ENCODE peak calls at places on chromosomes 13 and 19, in eight cellular contexts. H, J, E, L, Y, M, N and B are unnamed samples.

GRCh38 chr19:29014857-29015436 is 198.0 kb downstream of the UQCRFS1 start:
- DNase-seq in Y (no peak), J (no peak), H (no peak), E (no peak), M (no peak), L (no peak), N (no peak), B (no peak)

GRCh38 chr19:29841209-29841558 is 29.4 kb downstream of the CCNE1 start:
- DNase-seq in E (no peak), L (peak; percentile 5), N (no peak), H (no peak), J (no peak), M (no peak), Y (no peak), B (no peak)

GRCh38 chr19:51096473-51097165 is 11.6 kb downstream of the CTU1 start:
- DNase-seq in L (no peak), H (no peak), J (no peak), N (no peak), M (no peak), E (peak; percentile 10), Y (peak; percentile 60), B (no peak)

GRCh38 chr13:52848455-52849190 is at the start of gene PCDH8:
- DNase-seq in L (no peak), N (peak; percentile 2), E (no peak), J (no peak), M (no peak), Y (no peak), H (no peak), B (no peak)

GRCh38 chr13:111431241-111431640 is 110.8 kb downstream of the TEX29 start:
- DNase-seq in Y (no peak), E (no peak), H (no peak), M (no peak), N (no peak), J (no peak), L (no peak), B (no peak)

GRCh38 chr19:4368128-4368820 is 24.9 kb downstream of the MPND start:
- DNase-seq in H (peak; percentile 62), N (peak; percentile 43), M (peak; percentile 49), Y (no peak), L (no peak), J (no peak), E (no peak), B (peak; percentile 71)

GRCh38 chr13:77533875-77534788 is 1.4 kb upstream of the SCEL start:
- DNase-seq in M (no peak), H (no peak), L (no peak), E (no peak), Y (no peak), N (peak; percentile 5), J (no peak), B (no peak)

GRCh38 chr13:26976336-26976735 is 195.3 kb downstream of the USP12 start:
- DNase-seq in L (no peak), E (no peak), H (no peak), M (no peak), Y (no peak), J (no peak), N (no peak), B (no peak)

GRCh38 chr13:109840201-109840892 is 54.0 kb upstream of the IRS2 start:
- DNase-seq in M (no peak), J (no peak), N (peak; percentile 57), Y (no peak), E (peak; percentile 59), L (peak; percentile 52), H (no peak), B (no peak)

GRCh38 chr13:24142886-24143285 is 17.6 kb upstream of the SPATA13 start:
- DNase-seq in N (no peak), M (no peak), E (peak; percentile 23), Y (no peak), L (no peak), H (no peak), J (no peak), B (no peak)

GRCh38 chr13:94305463-94305862 is 174.0 kb downstream of the DCT start:
- DNase-seq in H (no peak), L (peak; percentile 76), N (peak; percentile 85), J (no peak), M (no peak), E (peak; percentile 89), Y (no peak), B (no peak)

GRCh38 chr19:28737021-28737525 is 475.9 kb downstream of the UQCRFS1 start:
- DNase-seq in H (no peak), J (no peak), N (peak; percentile 71), L (peak; percentile 24), M (no peak), E (peak; percentile 76), Y (no peak), B (no peak)

GRCh38 chr13:113493315-113493951 is 2.9 kb upstream of the DCUN1D2 start:
- DNase-seq in H (no peak), J (no peak), L (peak; percentile 79), E (peak; percentile 96), N (peak; percentile 93), M (no peak), Y (peak; percentile 67), B (no peak)

GRCh38 chr19:42121666-42122069 is 10.6 kb downstream of the POU2F2 start:
- DNase-seq in J (no peak), L (peak; percentile 79), E (peak; percentile 93), N (peak; percentile 78), H (peak; percentile 81), M (no peak), Y (peak; percentile 66), B (peak; percentile 61)
- H3K4me3 ChIP-seq in J (no peak overlapping the region), L (no peak overlapping the region), E (no peak overlapping the region), N (no peak overlapping the region), H (no peak overlapping the region), M (no peak overlapping the region), Y (no peak overlapping the region), B (no peak overlapping the region)

GRCh38 chr13:18628428-18628827 is 553.2 kb downstream of the TUBA3C start:
- DNase-seq in H (no peak), N (no peak), Y (no peak), L (no peak), E (no peak), M (no peak), J (no peak), B (no peak)
- TF ChIP-seq CTCF in H (no peak), N (no peak), Y (no peak), L (no peak), E (no peak), M (no peak), J (no peak), B (no peak)

GRCh38 chr13:48564046-48564445 is 31.2 kb upstream of the RCBTB2 start:
- DNase-seq in L (peak; percentile 31), E (peak; percentile 49), M (no peak), J (no peak), Y (no peak), H (no peak), N (no peak), B (no peak)

GRCh38 chr13:48571121-48571901 is 38.4 kb upstream of the RCBTB2 start:
- DNase-seq in Y (no peak), E (peak; percentile 70), M (no peak), H (no peak), N (peak; percentile 83), J (no peak), L (peak; percentile 67), B (no peak)

GRCh38 chr13:48570225-48570828 is 37.4 kb upstream of the RCBTB2 start:
- DNase-seq in M (no peak), Y (no peak), H (no peak), E (no peak), L (no peak), N (no peak), J (no peak), B (no peak)

GRCh38 chr13:48563611-48564010 is 30.7 kb upstream of the RCBTB2 start:
- DNase-seq in H (no peak), E (no peak), M (no peak), J (no peak), Y (no peak), L (no peak), N (no peak), B (no peak)

DNA sequence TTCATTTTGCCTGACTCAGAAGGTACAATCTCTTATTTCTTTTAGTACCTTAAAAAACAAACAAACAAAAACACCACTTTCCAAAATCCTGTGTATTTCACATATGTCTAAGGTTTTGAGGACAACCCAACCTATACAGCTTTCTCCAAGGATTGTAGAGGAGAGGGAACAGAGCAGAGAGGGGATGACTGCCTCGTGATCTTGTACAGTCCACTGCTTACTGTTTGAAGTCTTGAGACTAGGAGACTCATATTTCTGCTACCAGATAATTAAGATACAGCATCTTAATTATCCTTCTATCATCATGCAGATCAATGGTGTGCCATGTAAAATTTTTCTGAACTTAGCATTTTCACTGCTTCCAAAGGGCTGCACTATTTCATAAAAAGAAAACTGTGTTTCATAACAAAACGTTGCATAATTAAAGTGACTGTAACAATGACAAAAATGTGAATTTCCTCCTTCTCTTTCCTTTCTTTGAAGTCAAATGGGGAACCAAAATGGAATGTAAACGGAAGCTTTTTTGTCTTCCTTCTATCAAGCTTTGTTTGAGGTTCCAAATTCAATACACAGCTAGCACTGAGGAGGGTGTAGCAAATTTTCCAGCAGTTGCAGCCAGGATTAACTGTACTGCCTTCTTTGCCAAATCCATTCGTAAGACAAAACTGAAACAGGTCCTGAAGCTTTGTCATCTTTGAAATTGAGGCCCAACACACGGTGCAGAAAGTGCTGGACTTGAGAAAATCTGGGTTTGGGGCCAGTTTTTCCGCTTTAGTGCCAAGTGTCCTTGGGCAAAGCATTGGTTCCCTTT is 34.8 kb upstream of the RCBTB2 start:
- DNase-seq in Y (no peak), J (no peak), E (peak; percentile 65), L (no peak), M (no peak), H (no peak), N (peak; percentile 51), B (no peak)
- H3K4me3 ChIP-seq in Y (no peak overlapping the region), J (no peak overlapping the region), E (no peak overlapping the region), L (no peak overlapping the region), M (no peak overlapping the region), H (no peak overlapping the region), N (no peak overlapping the region), B (peak overlapping the region; percentile 26)

GRCh38 chr13:43195551-43195950 is 172.2 kb downstream of the DNAJC15 start:
- DNase-seq in M (no peak), H (no peak), J (no peak), E (no peak), L (no peak), Y (no peak), N (no peak), B (no peak)
- TF ChIP-seq CTCF in M (no peak), H (no peak), J (no peak), E (peak; percentile 21), L (peak; percentile 43), Y (no peak), N (peak; percentile 12), B (no peak)

DNA sequence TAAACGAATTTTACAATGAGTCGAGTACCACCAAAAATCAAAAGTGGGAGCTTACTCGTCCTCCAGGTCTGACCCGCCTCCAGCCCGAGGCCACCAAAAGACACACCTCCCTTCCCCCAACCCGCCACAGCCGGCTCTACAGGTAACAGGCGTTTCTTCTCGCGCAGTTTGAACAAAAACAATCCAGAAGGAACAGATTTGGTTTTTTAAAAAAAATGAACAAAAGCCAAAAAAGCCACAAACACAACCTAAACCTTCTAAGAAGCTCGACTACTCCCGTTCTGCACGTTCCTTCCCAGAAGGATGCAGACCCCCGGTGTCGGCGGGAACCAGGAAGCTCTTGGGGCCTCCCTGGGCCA is 667 bp downstream of the ZDHHC20 start:
- DNase-seq in E (no peak), L (no peak), J (no peak), H (no peak), M (peak; percentile 28), N (no peak), Y (peak; percentile 33), B (peak; percentile 56)
- H3K4me3 ChIP-seq in E (peak overlapping the region; percentile 90), L (peak overlapping the region; percentile 90), J (peak overlapping the region; percentile 99), H (peak overlapping the region; percentile 74), M (peak overlapping the region; percentile 92), N (peak overlapping the region; percentile 82), Y (peak overlapping the region; percentile 75), B (peak overlapping the region; percentile 71)